ENCODE peak calls at places on chromosomes 11 and 22, in eight cellular contexts. L is foreskin fibroblast, H is AG04450, V is colonic mucosa, E is GM06990, D is IMR-90, U is heart left ventricle, G is H9. C is an unnamed sample.

GRCh38 chr22:23305321-23305910 is 125.1 kb downstream of the BCR start:
- DNase-seq in L (peak), H (no peak), V (no peak), E (no peak), D (peak), U (no peak), G (no peak), C (no peak)

GRCh38 chr11:87712802-87713202 is 462.4 kb downstream of the RAB38 start:
- DNase-seq in L (no peak), H (no peak), V (no peak), E (no peak), D (no peak), U (no peak), G (no peak), C (no peak)

GRCh38 chr22:30866811-30867271 is 101.7 kb downstream of the MORC2 start:
- DNase-seq in L (no peak), H (no peak), V (no peak), E (no peak), D (no peak), U (no peak), G (peak), C (peak)

GRCh38 chr11:73869234-73869949 is 7.3 kb downstream of the COA4 start:
- DNase-seq in L (peak), H (no peak), V (peak), E (no peak), D (peak), U (no peak), G (no peak), C (no peak)

GRCh38 chr11:10302744-10303557 is 1.9 kb upstream of the ADM start:
- DNase-seq in L (peak), H (no peak), V (peak), E (peak), D (peak), U (peak), G (peak), C (peak)

GRCh38 chr22:19518568-19519030 is 5.6 kb downstream of the CLDN5 start:
- DNase-seq in L (no peak), H (no peak), V (no peak), E (no peak), D (no peak), U (no peak), G (no peak), C (no peak)

GRCh38 chr11:110086892-110087309 is 6.3 kb upstream of the ZC3H12C start:
- DNase-seq in L (peak), H (peak), V (peak), E (no peak), D (peak), U (no peak), G (no peak), C (no peak)

GRCh38 chr11:47863189-47863892 is 15.2 kb upstream of the NUP160 start:
- DNase-seq in L (peak), H (peak), V (no peak), E (peak), D (peak), U (no peak), G (no peak), C (no peak)

GRCh38 chr22:27825174-27825573 is 23.6 kb upstream of the MN1 start:
- DNase-seq in L (no peak), H (no peak), V (no peak), E (no peak), D (no peak), U (no peak), G (no peak), C (no peak)

GRCh38 chr11:33899383-33900037 is 7.6 kb upstream of the LMO2 start:
- DNase-seq in L (peak), H (peak), V (peak), E (no peak), D (peak), U (peak), G (no peak), C (no peak)

GRCh38 chr11:32006799-32007388 is 84.0 kb upstream of the RCN1 start:
- DNase-seq in L (peak), H (peak), V (no peak), E (no peak), D (peak), U (no peak), G (peak), C (peak)

GRCh38 chr11:40130427-40130826 is 1329.0 kb downstream of the LRRC4C start:
- DNase-seq in L (no peak), H (no peak), V (no peak), E (no peak), D (no peak), U (no peak), G (peak), C (no peak)

GRCh38 chr11:40129276-40129675 is 1330.2 kb downstream of the LRRC4C start:
- DNase-seq in L (no peak), H (no peak), V (no peak), E (no peak), D (no peak), U (no peak), G (no peak), C (peak)

DNA sequence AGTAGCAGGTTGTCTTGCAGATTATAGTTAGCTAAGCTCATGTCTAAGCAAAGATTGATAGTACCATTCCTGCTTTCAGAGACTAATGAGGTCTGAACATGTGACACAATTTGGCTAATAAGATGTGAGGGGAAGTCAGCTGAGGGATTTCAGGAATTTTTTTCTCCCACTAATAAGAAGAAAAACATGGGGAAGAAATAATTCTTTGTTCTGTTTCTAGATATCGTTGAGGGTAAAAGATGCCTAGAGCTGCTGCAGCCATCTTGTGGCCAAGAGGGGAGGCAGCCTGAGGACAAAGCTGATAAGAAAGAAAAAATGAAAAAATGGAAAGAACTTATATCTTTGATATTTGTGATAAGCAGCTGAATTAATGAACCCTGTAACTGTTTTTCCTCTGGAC is 1334.4 kb downstream of the LRRC4C start:
- DNase-seq in L (no peak), H (no peak), V (no peak), E (no peak), D (no peak), U (no peak), G (no peak), C (no peak)
- TF ChIP-seq CTCF in L (no peak), H (no peak), V (no peak), E (no peak), D (no peak), U (no peak), G (peak), C (no peak)

DNA sequence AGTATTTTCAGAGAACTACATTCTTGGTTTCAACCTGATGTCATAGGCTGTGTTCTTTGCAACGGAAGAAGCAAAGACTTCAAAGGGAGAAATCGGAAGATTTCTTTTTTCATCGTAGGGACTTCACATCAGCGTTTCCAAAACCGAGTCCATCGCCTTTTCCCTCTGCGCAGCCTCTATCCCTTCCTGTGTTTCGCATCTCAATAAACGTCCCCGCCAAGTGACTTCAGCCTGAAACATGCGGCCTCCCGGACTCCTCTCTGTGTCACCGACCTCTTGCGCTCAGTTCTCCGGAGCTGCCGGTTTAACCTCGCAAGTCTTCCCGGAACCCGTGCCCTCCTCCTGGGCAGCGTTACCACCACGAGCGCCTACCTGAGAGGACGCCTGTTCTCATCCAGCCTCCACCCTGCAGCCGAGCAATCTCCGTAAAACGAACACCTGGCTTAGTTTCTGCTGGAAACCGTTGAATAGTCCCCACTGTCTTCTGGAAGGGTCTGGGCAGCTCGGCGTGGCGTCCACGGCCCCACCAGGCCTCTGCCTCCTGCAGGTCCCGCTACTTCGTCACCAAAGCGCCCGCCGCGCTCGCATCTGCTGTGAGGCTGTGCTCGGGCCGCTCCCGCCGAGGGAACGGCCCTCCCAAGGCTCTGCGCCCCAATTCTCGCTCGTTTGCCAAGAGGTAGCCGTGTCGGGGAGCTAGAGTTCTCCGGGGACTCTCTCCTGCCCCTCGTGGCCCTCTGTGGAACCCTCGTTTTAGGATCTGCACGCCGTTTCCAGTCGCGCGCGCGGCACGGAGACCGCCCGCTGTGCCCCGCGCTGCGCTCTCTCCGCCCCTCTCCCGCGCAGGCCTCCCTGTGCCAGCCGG is at the start of gene GLB1L3:
- DNase-seq in L (peak), H (no peak), V (no peak), E (peak), D (no peak), U (no peak), G (peak), C (peak)
- TF ChIP-seq CTCF in L (peak), H (peak), V (no peak), E (peak), D (peak), U (no peak), G (peak), C (peak)

DNA sequence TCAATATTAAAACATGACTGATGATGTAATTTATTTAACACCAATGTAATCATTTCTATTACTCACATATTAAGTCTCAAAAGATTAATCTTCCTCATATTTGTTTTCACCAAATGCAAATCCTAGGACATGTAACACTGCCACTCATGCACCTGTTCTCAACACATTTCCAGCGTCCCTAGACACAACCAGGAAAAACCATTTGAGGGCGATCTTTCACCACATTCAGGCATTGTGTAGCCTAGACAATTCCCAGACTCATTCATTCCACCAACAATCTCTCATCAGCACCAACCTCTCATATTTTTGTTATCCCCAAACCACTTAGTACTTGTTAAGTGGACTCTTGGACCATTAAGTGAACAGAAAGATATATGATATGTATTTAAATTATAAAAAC is 66.1 kb downstream of the SLC36A4 start:
- DNase-seq in L (no peak), H (no peak), V (no peak), E (no peak), D (no peak), U (no peak), G (no peak), C (no peak)
- TF ChIP-seq CTCF in L (no peak), H (no peak), V (no peak), E (no peak), D (peak), U (no peak), G (peak), C (no peak)

DNA sequence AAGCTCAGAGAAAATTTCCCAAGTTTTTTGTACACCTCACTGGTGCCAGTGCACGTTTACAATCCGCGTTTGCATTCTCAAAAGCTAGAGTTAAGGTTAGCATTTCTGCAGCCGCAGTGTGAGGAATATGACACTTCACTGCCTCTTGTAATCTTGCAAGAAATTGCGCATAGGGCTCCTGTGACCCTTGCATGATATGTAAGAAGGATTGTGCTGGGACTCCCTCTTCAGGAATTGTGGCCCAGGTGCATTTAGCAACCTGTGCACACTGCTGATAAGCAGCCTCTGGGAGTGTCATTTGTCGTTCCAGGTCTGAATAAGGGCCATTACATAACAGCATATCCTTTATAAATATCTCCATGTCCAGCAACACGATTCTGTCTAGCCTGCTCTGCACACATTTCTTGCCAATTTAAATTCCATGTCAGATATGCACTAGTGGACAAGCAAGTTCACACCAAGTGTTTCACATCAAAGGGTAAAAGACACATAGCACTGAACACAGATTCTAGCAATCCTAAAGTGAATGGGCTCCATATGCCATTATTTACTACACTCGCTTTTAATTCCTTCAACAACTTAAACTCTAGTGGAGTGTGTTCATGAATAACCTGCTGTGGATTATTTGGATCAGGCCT is 69.2 kb upstream of the INCENP start:
- DNase-seq in L (peak), H (no peak), V (peak), E (no peak), D (peak), U (no peak), G (peak), C (no peak)
- TF ChIP-seq CTCF in L (peak), H (peak), V (peak), E (peak), D (peak), U (peak), G (peak), C (no peak)

GRCh38 chr11:131762346-131763110 is 392.1 kb downstream of the NTM start:
- DNase-seq in L (no peak), H (no peak), V (no peak), E (no peak), D (no peak), U (no peak), G (no peak), C (no peak)
- TF ChIP-seq CTCF in L (no peak), H (no peak), V (no peak), E (no peak), D (no peak), U (no peak), G (no peak), C (no peak)

GRCh38 chr11:69880041-69880802 is 61.0 kb upstream of the FGF3 start:
- DNase-seq in L (no peak), H (no peak), V (no peak), E (no peak), D (no peak), U (no peak), G (peak), C (no peak)

GRCh38 chr11:69883292-69884255 is 64.4 kb upstream of the FGF3 start:
- DNase-seq in L (no peak), H (no peak), V (no peak), E (no peak), D (no peak), U (no peak), G (no peak), C (no peak)

GRCh38 chr11:69882270-69882608 is 63.0 kb upstream of the FGF3 start:
- DNase-seq in L (no peak), H (no peak), V (no peak), E (no peak), D (no peak), U (no peak), G (no peak), C (no peak)

GRCh38 chr11:69880803-69881445 is 61.7 kb upstream of the FGF3 start:
- DNase-seq in L (no peak), H (no peak), V (no peak), E (no peak), D (no peak), U (no peak), G (peak), C (no peak)

DNA sequence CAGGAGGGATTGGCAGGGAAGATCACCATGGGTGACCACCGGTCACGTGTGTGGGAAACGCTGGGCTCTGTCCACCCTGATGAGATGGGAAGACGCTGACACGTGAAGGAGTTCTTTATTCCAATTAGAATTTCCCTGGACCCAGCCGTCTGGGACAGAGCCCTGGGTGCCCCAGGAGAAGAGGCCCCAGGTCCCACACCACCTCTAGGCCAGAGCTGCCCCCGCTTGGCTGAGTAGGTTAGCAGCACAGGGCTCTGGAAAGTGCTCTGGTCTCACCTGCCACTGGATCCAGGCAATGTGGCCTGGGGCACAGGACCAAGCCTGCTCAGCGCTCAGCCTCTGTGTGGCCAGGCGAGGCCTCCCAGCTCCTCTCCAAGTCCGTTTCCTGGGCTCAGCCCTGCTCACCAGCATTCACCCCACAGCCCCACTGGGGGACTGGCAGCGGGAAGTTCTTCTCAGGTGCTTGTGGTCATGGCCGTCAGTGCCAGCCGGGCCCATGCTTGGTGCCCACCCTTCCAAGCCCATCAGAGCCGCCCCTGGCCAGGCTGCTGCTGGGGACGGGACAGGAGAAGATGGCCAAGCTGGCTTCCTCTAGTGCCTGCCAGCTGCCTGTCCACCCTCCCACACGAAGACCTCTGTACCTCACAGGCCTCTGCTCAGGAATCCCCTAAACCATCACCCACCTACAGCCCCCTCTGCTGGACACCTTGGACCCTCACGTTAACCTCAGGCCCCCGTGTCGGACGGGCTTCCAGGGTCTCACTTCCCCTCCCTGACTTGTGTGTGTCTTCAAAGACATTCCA is 62.5 kb upstream of the FGF3 start:
- DNase-seq in L (no peak), H (no peak), V (no peak), E (no peak), D (no peak), U (no peak), G (peak), C (no peak)
- TF ChIP-seq CTCF in L (no peak), H (no peak), V (no peak), E (peak), D (no peak), U (no peak), G (peak), C (no peak)

GRCh38 chr11:132579686-132580085 is 952.6 kb downstream of the OPCML start:
- DNase-seq in L (no peak), H (no peak), V (no peak), E (no peak), D (no peak), U (no peak), G (no peak), C (no peak)

DNA sequence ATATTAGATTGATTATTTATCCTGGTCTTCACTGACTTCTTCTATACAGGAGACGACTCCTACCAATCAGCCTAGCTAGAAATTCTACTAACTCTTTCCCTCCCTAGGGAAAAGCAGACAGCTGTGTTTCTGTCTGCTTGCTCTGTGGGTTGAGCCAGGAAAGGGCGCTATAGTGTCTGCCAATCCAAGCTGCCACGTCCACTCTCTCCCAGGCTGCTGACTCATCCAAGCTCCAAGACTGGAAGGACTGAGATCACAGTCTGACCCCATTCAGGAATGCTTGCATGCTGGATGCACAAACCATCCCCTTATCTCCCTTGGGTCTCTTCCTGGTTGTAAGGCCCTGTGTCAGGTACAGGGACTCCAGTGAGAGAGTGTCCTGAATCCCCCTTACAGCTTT is 955.6 kb downstream of the OPCML start:
- DNase-seq in L (peak), H (peak), V (no peak), E (no peak), D (peak), U (no peak), G (peak), C (no peak)
- TF ChIP-seq CTCF in L (no peak), H (no peak), V (no peak), E (no peak), D (peak), U (no peak), G (no peak), C (no peak)

GRCh38 chr11:61956191-61957027 is 6.3 kb downstream of the BEST1 start:
- DNase-seq in L (no peak), H (no peak), V (no peak), E (no peak), D (no peak), U (no peak), G (no peak), C (no peak)

GRCh38 chr11:61952882-61953281 is 2.7 kb downstream of the BEST1 start:
- DNase-seq in L (no peak), H (no peak), V (no peak), E (no peak), D (no peak), U (no peak), G (no peak), C (no peak)

GRCh38 chr11:61955031-61955415 is 4.9 kb downstream of the BEST1 start:
- DNase-seq in L (peak), H (no peak), V (peak), E (no peak), D (peak), U (peak), G (peak), C (peak)

GRCh38 chr11:61955416-61956135 is 5.4 kb downstream of the BEST1 start:
- DNase-seq in L (peak), H (no peak), V (peak), E (no peak), D (no peak), U (no peak), G (peak), C (peak)

GRCh38 chr11:61954106-61955030 is 4.2 kb downstream of the BEST1 start:
- DNase-seq in L (peak), H (no peak), V (no peak), E (no peak), D (no peak), U (no peak), G (no peak), C (no peak)
- TF ChIP-seq CTCF in L (no peak), H (no peak), V (no peak), E (no peak), D (no peak), U (no peak), G (no peak), C (no peak)

GRCh38 chr11:119472186-119472855 is 49.3 kb upstream of the THY1 start:
- DNase-seq in L (peak), H (no peak), V (no peak), E (no peak), D (peak), U (no peak), G (peak), C (no peak)

GRCh38 chr11:119470316-119471266 is 47.6 kb upstream of the THY1 start:
- DNase-seq in L (peak), H (peak), V (no peak), E (no peak), D (peak), U (no peak), G (peak), C (no peak)

GRCh38 chr11:119472856-119473222 is 49.9 kb upstream of the THY1 start:
- DNase-seq in L (no peak), H (no peak), V (no peak), E (no peak), D (no peak), U (no peak), G (no peak), C (no peak)

GRCh38 chr11:119473226-119473625 is 50.3 kb upstream of the THY1 start:
- DNase-seq in L (no peak), H (no peak), V (no peak), E (no peak), D (no peak), U (no peak), G (peak), C (no peak)

GRCh38 chr11:119471329-119471728 is 48.4 kb upstream of the THY1 start:
- DNase-seq in L (no peak), H (no peak), V (no peak), E (no peak), D (no peak), U (no peak), G (peak), C (no peak)
- TF ChIP-seq CTCF in L (no peak), H (peak), V (no peak), E (no peak), D (no peak), U (no peak), G (peak), C (no peak)

C was measured in GM13976.